ENCODE peak calls at places on chromosome 7, in four cellular contexts. C is spleen, R is anterior cingulate cortex, B is upper lobe of right lung. I is an unnamed sample.

GRCh38 chr7:80216996-80217842 is 82.6 kb downstream of the GNAI1 start:
- DNase-seq in B (no peak), R (no peak), C (no peak), I (no peak)

GRCh38 chr7:13411641-13412040 is 577.8 kb downstream of the ETV1 start:
- DNase-seq in B (no peak), R (no peak), C (no peak), I (no peak)

GRCh38 chr7:130903358-130903974 is 169.5 kb upstream of the KLF14 start:
- DNase-seq in B (no peak), R (no peak), C (no peak), I (no peak)

GRCh38 chr7:36299882-36300341 is 89.8 kb upstream of the ANLN start:
- DNase-seq in C (no peak), B (no peak), R (no peak), I (no peak)

GRCh38 chr7:134931487-134931886 is 54.8 kb upstream of the AGBL3 start:
- DNase-seq in R (no peak), C (no peak), B (no peak), I (no peak)

GRCh38 chr7:56218510-56218909 is 102.3 kb upstream of the NUPR2 start:
- DNase-seq in C (no peak), B (no peak), R (no peak), I (no peak)

GRCh38 chr7:158541330-158542010 is 46.2 kb downstream of the PTPRN2 start:
- DNase-seq in R (no peak), B (no peak), C (peak), I (no peak)

GRCh38 chr7:38731195-38731594 is 100.0 kb upstream of the AMPH start:
- DNase-seq in C (no peak), B (no peak), R (no peak), I (no peak)

GRCh38 chr7:75989726-75990388 is 4.5 kb downstream of the TMEM120A start:
- DNase-seq in R (no peak), C (peak), B (peak), I (peak)

GRCh38 chr7:134632937-134633540 is 13.6 kb upstream of the BPGM start:
- DNase-seq in R (no peak), B (no peak), C (no peak), I (no peak)

GRCh38 chr7:115019882-115020605 is 98.2 kb downstream of the MDFIC start:
- DNase-seq in C (no peak), R (no peak), B (no peak), I (no peak)

GRCh38 chr7:121107923-121108498 is 119.5 kb downstream of the CPED1 start:
- DNase-seq in R (no peak), C (no peak), B (no peak), I (no peak)

GRCh38 chr7:108307246-108307982 is 148.8 kb downstream of the NRCAM start:
- DNase-seq in B (no peak), R (no peak), C (no peak), I (no peak)

GRCh38 chr7:1952169-1952760 is 280.5 kb downstream of the MAD1L1 start:
- DNase-seq in R (no peak), B (no peak), C (peak), I (no peak)

GRCh38 chr7:2307690-2308107 is 6.5 kb downstream of the SNX8 start:
- DNase-seq in R (no peak), B (no peak), C (no peak), I (no peak)

GRCh38 chr7:148914208-148914777 is 30.2 kb upstream of the EZH2 start:
- DNase-seq in B (no peak), R (peak), C (no peak), I (peak)

GRCh38 chr7:9242604-9243003 is 809.2 kb downstream of the NXPH1 start:
- DNase-seq in B (no peak), C (no peak), R (no peak), I (no peak)

GRCh38 chr7:30977222-30977621 is 13.5 kb downstream of the GHRHR start:
- DNase-seq in C (no peak), B (no peak), R (no peak), I (no peak)

GRCh38 chr7:11784808-11785536 is 47.0 kb downstream of the THSD7A start:
- DNase-seq in R (no peak), C (no peak), B (no peak), I (no peak)

GRCh38 chr7:67462781-67463191 is 466.2 kb downstream of the TYW1 start:
- DNase-seq in B (peak), R (no peak), C (no peak), I (no peak)

GRCh38 chr7:816751-817671 is 15.3 kb upstream of the SUN1 start:
- DNase-seq in B (peak), C (peak), R (no peak), I (no peak)